ENCODE peak calls at places on chromosome 22, in eight cellular contexts. R, H, T, K, F, Y, P and M are unnamed samples.
A peak's percentile ranks its signal among the peaks of the same experiment; 100 is the strongest.

GRCh38 chr22:37560682-37561208 is 465 bp downstream of the CDC42EP1 start:
- DNase-seq in P (no peak), R (no peak), T (no peak), F (no peak), H (no peak), Y (peak; percentile 73), K (no peak), M (no peak)

GRCh38 chr22:29621761-29622526 is 18.5 kb downstream of the NF2 start:
- DNase-seq in T (no peak), K (no peak), P (no peak), F (no peak), H (no peak), Y (no peak), R (no peak), M (peak; percentile 87)

GRCh38 chr22:46984751-46985506 is 222.5 kb downstream of the TBC1D22A start:
- DNase-seq in P (no peak), R (no peak), H (no peak), T (no peak), K (no peak), F (no peak), Y (no peak), M (peak; percentile 24)

GRCh38 chr22:23243006-23243573 is 62.8 kb downstream of the BCR start:
- DNase-seq in F (no peak), R (no peak), T (no peak), H (peak; percentile 60), K (no peak), P (peak; percentile 52), Y (no peak), M (no peak)

GRCh38 chr22:43978558-43978957 is 23.3 kb downstream of the SAMM50 start:
- DNase-seq in Y (no peak), H (no peak), K (no peak), P (no peak), F (no peak), T (no peak), R (no peak), M (no peak)

GRCh38 chr22:38964306-38964705 is 6.9 kb downstream of the APOBEC3A start:
- DNase-seq in P (no peak), T (no peak), Y (no peak), K (no peak), H (no peak), R (no peak), F (no peak), M (no peak)

GRCh38 chr22:27846910-27847309 is 45.4 kb upstream of the MN1 start:
- DNase-seq in H (no peak), R (no peak), T (no peak), F (peak; percentile 31), Y (no peak), K (no peak), P (no peak), M (no peak)

GRCh38 chr22:48856308-48856615 is 971.4 kb downstream of the BRD1 start:
- DNase-seq in Y (no peak), H (no peak), K (no peak), P (no peak), T (no peak), R (no peak), F (no peak), M (no peak)

GRCh38 chr22:39600491-39601179 is 30.1 kb downstream of the CACNA1I start:
- DNase-seq in T (no peak), P (no peak), F (no peak), Y (no peak), R (no peak), H (no peak), K (no peak), M (no peak)

GRCh38 chr22:36022697-36023096 is 5.9 kb downstream of the RBFOX2 start:
- DNase-seq in K (no peak), Y (no peak), F (no peak), T (no peak), P (no peak), H (no peak), R (no peak), M (no peak)

GRCh38 chr22:46561435-46561905 is 24.1 kb upstream of the CELSR1 start:
- DNase-seq in Y (peak; percentile 40), F (no peak), H (peak; percentile 76), P (no peak), K (peak; percentile 78), R (peak; percentile 3), T (no peak), M (no peak)

GRCh38 chr22:25700996-25701815 is 40.8 kb upstream of the MYO18B start:
- DNase-seq in R (no peak), K (no peak), P (no peak), F (no peak), Y (no peak), H (no peak), T (no peak), M (peak; percentile 49)